ENCODE peak calls at places on chromosomes 4 and X, in four cellular contexts. K is tibial nerve, X is progenitor cell of endocrine pancreas, R is mucosa of descending colon. T is an unnamed sample.

GRCh38 chrX:18354369-18355329 is at the start of gene SCML2:
- DNase-seq in K (no peak), X (peak), R (peak), T (peak)

GRCh38 chrX:101658661-101659477 is 781 bp downstream of the ARMCX2 start:
- DNase-seq in K (peak), X (peak), R (peak), T (no peak)

GRCh38 chrX:49165901-49166881 is 3.6 kb downstream of the MAGIX start:
- DNase-seq in K (peak), X (peak), R (peak), T (peak)

GRCh38 chrX:2495595-2495994 is 5.2 kb downstream of the DHRSX start:
- DNase-seq in K (no peak), X (no peak), R (no peak), T (no peak)

GRCh38 chr4:26248647-26249046 is 72.2 kb upstream of the RBPJ start:
- DNase-seq in K (no peak), X (no peak), R (peak), T (no peak)

GRCh38 chr4:128573781-128574508 is 235.6 kb upstream of the JADE1 start:
- DNase-seq in K (no peak), X (no peak), R (no peak), T (no peak)

GRCh38 chrX:153662266-153662665 is 11.3 kb downstream of the PNCK start:
- DNase-seq in K (no peak), X (peak), R (peak), T (peak)

GRCh38 chr4:155899891-155900290 is 3.6 kb upstream of the TDO2 start:
- DNase-seq in K (no peak), X (no peak), R (no peak), T (no peak)

GRCh38 chr4:14247767-14248166 is 620.2 kb upstream of the BOD1L1 start:
- DNase-seq in K (no peak), X (no peak), R (no peak), T (no peak)

GRCh38 chr4:94673961-94674360 is 83.8 kb upstream of the BMPR1B start:
- DNase-seq in K (no peak), X (no peak), R (no peak), T (no peak)

GRCh38 chr4:83054928-83055327 is 19.9 kb downstream of the COPS4 start:
- DNase-seq in K (no peak), X (no peak), R (peak), T (no peak)

GRCh38 chr4:83993774-83994173 is 457.9 kb downstream of the GPAT3 start:
- DNase-seq in K (no peak), X (no peak), R (no peak), T (no peak)

GRCh38 chr4:56990109-56990508 is 11.4 kb downstream of the POLR2B start:
- DNase-seq in K (no peak), X (no peak), R (no peak), T (no peak)

GRCh38 chr4:26953361-26953760 is 92.7 kb downstream of the STIM2 start:
- DNase-seq in K (no peak), X (no peak), R (no peak), T (no peak)

GRCh38 chr4:158065176-158065575 is 107.6 kb downstream of the GASK1B start:
- DNase-seq in K (no peak), X (no peak), R (no peak), T (no peak)

GRCh38 chrX:125293792-125294780 is 25.6 kb upstream of the TEX13C start:
- DNase-seq in K (no peak), X (no peak), R (no peak), T (no peak)

GRCh38 chrX:151419748-151420147 is 22.7 kb downstream of the VMA21 start:
- DNase-seq in K (no peak), X (no peak), R (no peak), T (no peak)

GRCh38 chr4:88320780-88321373 is 36.5 kb upstream of the PPM1K start:
- DNase-seq in K (no peak), X (no peak), R (peak), T (no peak)

GRCh38 chr4:140130677-140131076 is 23.3 kb downstream of the MAML3 start:
- DNase-seq in K (no peak), X (no peak), R (no peak), T (no peak)

DNA sequence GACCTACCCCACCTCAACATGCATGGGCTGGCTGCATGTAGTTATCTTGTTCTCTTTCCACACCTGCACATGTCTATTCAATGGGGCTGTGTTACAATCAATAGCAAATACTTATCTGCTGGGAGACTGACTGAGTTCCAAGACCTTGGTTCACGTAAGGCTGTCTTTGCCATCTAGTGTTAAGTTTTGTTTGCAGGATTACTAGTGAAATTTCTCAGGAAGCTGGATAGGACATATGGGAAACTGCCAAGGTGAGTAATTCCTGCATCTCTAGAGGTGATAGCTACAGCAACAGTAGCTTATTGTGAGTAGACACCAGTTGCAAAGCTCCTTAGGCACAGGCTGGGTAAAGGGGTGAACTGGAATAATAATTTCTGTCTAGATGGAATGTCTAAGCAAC is 177.5 kb downstream of the ENOX2 start:
- DNase-seq in K (no peak), X (no peak), R (no peak), T (no peak)
- TF ChIP-seq CTCF in K (no peak), X (no peak), R (no peak), T (no peak)

GRCh38 chr4:41571422-41571821 is 33.5 kb downstream of the LIMCH1 start:
- DNase-seq in K (no peak), X (no peak), R (no peak), T (no peak)
- TF ChIP-seq CTCF in K (no peak), X (no peak), R (no peak), T (no peak)

GRCh38 chrX:55451125-55451524 is 802 bp upstream of the MAGEH1 start:
- DNase-seq in K (no peak), X (no peak), R (no peak), T (no peak)

GRCh38 chrX:55452825-55453124 is 848 bp downstream of the MAGEH1 start:
- DNase-seq in K (no peak), X (no peak), R (no peak), T (no peak)

GRCh38 chrX:55451990-55452824 is at the start of gene MAGEH1:
- DNase-seq in K (peak), X (peak), R (peak), T (peak)

GRCh38 chrX:55451626-55451989 is 319 bp upstream of the MAGEH1 start:
- DNase-seq in K (no peak), X (no peak), R (no peak), T (no peak)

GRCh38 chrX:55450259-55450658 is 1.7 kb upstream of the MAGEH1 start:
- DNase-seq in K (no peak), X (no peak), R (peak), T (no peak)
- TF ChIP-seq CTCF in K (no peak), X (no peak), R (no peak), T (no peak)

GRCh38 chrX:28659269-28659668 is 72.0 kb downstream of the IL1RAPL1 start:
- DNase-seq in K (no peak), X (no peak), R (no peak), T (no peak)
- TF ChIP-seq CTCF in K (no peak), X (peak), R (no peak), T (no peak)

GRCh38 chr4:143339497-143339896 is 2.8 kb downstream of the GAB1 start:
- DNase-seq in K (no peak), X (no peak), R (no peak), T (no peak)

GRCh38 chr4:143337600-143338287 is 1.1 kb downstream of the GAB1 start:
- DNase-seq in K (peak), X (no peak), R (peak), T (no peak)

GRCh38 chr4:143335979-143336827 is 473 bp upstream of the GAB1 start:
- DNase-seq in K (peak), X (peak), R (peak), T (peak)

GRCh38 chr4:143338313-143338712 is 1.6 kb downstream of the GAB1 start:
- DNase-seq in K (no peak), X (no peak), R (no peak), T (no peak)

GRCh38 chr4:143336828-143337599 is at the start of gene GAB1:
- DNase-seq in K (peak), X (peak), R (peak), T (peak)
- TF ChIP-seq CTCF in K (no peak), X (peak), R (no peak), T (no peak)